ENCODE peak calls at places on chromosomes 12 and 14, in six cellular contexts. One of them, this sample, is unnamed.
A peak's percentile ranks its signal among the peaks of the same experiment; 100 is the strongest.

GRCh38 chr12:62021808-62022207 is 238.4 kb upstream of the USP15 start:
- DNase-seq in stimulated activated CD4-positive, alpha-beta T cell treated with anti-CD3 and anti-CD28 coated beads, Interleukin-1b, Interleukin-23, amount 100 ng/mL, for 24 hours: no peak
- DNase-seq in LoVo: no peak
- DNase-seq in NCI-H774: no peak
- DNase-seq in iris pigment epithelial cell: no peak
- DNase-seq in occipital lobe: no peak
- DNase-seq in this sample: no peak

GRCh38 chr14:103770902-103771301 is 55.3 kb downstream of the ZFYVE21 start:
- DNase-seq in occipital lobe: no peak
- DNase-seq in stimulated activated CD4-positive, alpha-beta T cell treated with anti-CD3 and anti-CD28 coated beads, Interleukin-1b, Interleukin-23, amount 100 ng/mL, for 24 hours: no peak
- DNase-seq in NCI-H774: no peak
- DNase-seq in LoVo: no peak
- DNase-seq in iris pigment epithelial cell: no peak
- DNase-seq in this sample: no peak

GRCh38 chr12:29782285-29782820 is 1.4 kb downstream of the TMTC1 start:
- DNase-seq in LoVo: no peak
- DNase-seq in occipital lobe: no peak
- DNase-seq in NCI-H774: peak; percentile 4
- DNase-seq in iris pigment epithelial cell: peak; percentile 93
- DNase-seq in stimulated activated CD4-positive, alpha-beta T cell treated with anti-CD3 and anti-CD28 coated beads, Interleukin-1b, Interleukin-23, amount 100 ng/mL, for 24 hours: no peak
- DNase-seq in this sample: peak; percentile 58

GRCh38 chr12:31323466-31324115 is 2.4 kb downstream of the SINHCAF start:
- DNase-seq in stimulated activated CD4-positive, alpha-beta T cell treated with anti-CD3 and anti-CD28 coated beads, Interleukin-1b, Interleukin-23, amount 100 ng/mL, for 24 hours: peak; percentile 33
- DNase-seq in NCI-H774: peak; percentile 41
- DNase-seq in iris pigment epithelial cell: no peak
- DNase-seq in occipital lobe: no peak
- DNase-seq in LoVo: no peak
- DNase-seq in this sample: peak; percentile 62

GRCh38 chr12:67630373-67631088 is 18.0 kb upstream of the DYRK2 start:
- DNase-seq in iris pigment epithelial cell: peak; percentile 23
- DNase-seq in stimulated activated CD4-positive, alpha-beta T cell treated with anti-CD3 and anti-CD28 coated beads, Interleukin-1b, Interleukin-23, amount 100 ng/mL, for 24 hours: peak; percentile 50
- DNase-seq in occipital lobe: no peak
- DNase-seq in NCI-H774: no peak
- DNase-seq in LoVo: no peak
- DNase-seq in this sample: no peak

GRCh38 chr12:95815635-95816212 is 25.2 kb upstream of the NTN4 start:
- DNase-seq in NCI-H774: peak; percentile 22
- DNase-seq in occipital lobe: no peak
- DNase-seq in LoVo: peak; percentile 68
- DNase-seq in iris pigment epithelial cell: peak; percentile 35
- DNase-seq in stimulated activated CD4-positive, alpha-beta T cell treated with anti-CD3 and anti-CD28 coated beads, Interleukin-1b, Interleukin-23, amount 100 ng/mL, for 24 hours: no peak
- DNase-seq in this sample: peak; percentile 9

GRCh38 chr14:20626274-20626673 is 15.2 kb downstream of the OR6S1 start:
- DNase-seq in iris pigment epithelial cell: no peak
- DNase-seq in LoVo: no peak
- DNase-seq in NCI-H774: no peak
- DNase-seq in stimulated activated CD4-positive, alpha-beta T cell treated with anti-CD3 and anti-CD28 coated beads, Interleukin-1b, Interleukin-23, amount 100 ng/mL, for 24 hours: no peak
- DNase-seq in occipital lobe: no peak
- DNase-seq in this sample: no peak

GRCh38 chr14:75318353-75318752 is 39.7 kb downstream of the FOS start:
- DNase-seq in iris pigment epithelial cell: no peak
- DNase-seq in LoVo: no peak
- DNase-seq in NCI-H774: no peak
- DNase-seq in stimulated activated CD4-positive, alpha-beta T cell treated with anti-CD3 and anti-CD28 coated beads, Interleukin-1b, Interleukin-23, amount 100 ng/mL, for 24 hours: no peak
- DNase-seq in occipital lobe: no peak
- DNase-seq in this sample: no peak

GRCh38 chr12:65685514-65685913 is 138.8 kb upstream of the HMGA2 start:
- DNase-seq in occipital lobe: no peak
- DNase-seq in iris pigment epithelial cell: peak; percentile 71
- DNase-seq in stimulated activated CD4-positive, alpha-beta T cell treated with anti-CD3 and anti-CD28 coated beads, Interleukin-1b, Interleukin-23, amount 100 ng/mL, for 24 hours: no peak
- DNase-seq in NCI-H774: no peak
- DNase-seq in LoVo: peak; percentile 49
- DNase-seq in this sample: no peak

GRCh38 chr12:22477166-22477893 is 67.0 kb downstream of the C2CD5 start:
- DNase-seq in stimulated activated CD4-positive, alpha-beta T cell treated with anti-CD3 and anti-CD28 coated beads, Interleukin-1b, Interleukin-23, amount 100 ng/mL, for 24 hours: no peak
- DNase-seq in occipital lobe: no peak
- DNase-seq in NCI-H774: no peak
- DNase-seq in iris pigment epithelial cell: peak; percentile 94
- DNase-seq in LoVo: no peak
- DNase-seq in this sample: no peak

GRCh38 chr12:30599631-30600030 is 96.0 kb downstream of the IPO8 start:
- DNase-seq in NCI-H774: peak; percentile 53
- DNase-seq in occipital lobe: no peak
- DNase-seq in stimulated activated CD4-positive, alpha-beta T cell treated with anti-CD3 and anti-CD28 coated beads, Interleukin-1b, Interleukin-23, amount 100 ng/mL, for 24 hours: no peak
- DNase-seq in LoVo: no peak
- DNase-seq in iris pigment epithelial cell: peak; percentile 88
- DNase-seq in this sample: peak; percentile 26

GRCh38 chr12:96255077-96255476 is 60.9 kb downstream of the ELK3 start:
- DNase-seq in NCI-H774: no peak
- DNase-seq in stimulated activated CD4-positive, alpha-beta T cell treated with anti-CD3 and anti-CD28 coated beads, Interleukin-1b, Interleukin-23, amount 100 ng/mL, for 24 hours: no peak
- DNase-seq in LoVo: no peak
- DNase-seq in iris pigment epithelial cell: peak; percentile 55
- DNase-seq in occipital lobe: no peak
- DNase-seq in this sample: no peak

GRCh38 chr12:115010324-115010995 is 326.5 kb upstream of the TBX3 start:
- DNase-seq in LoVo: no peak
- DNase-seq in iris pigment epithelial cell: peak; percentile 31
- DNase-seq in stimulated activated CD4-positive, alpha-beta T cell treated with anti-CD3 and anti-CD28 coated beads, Interleukin-1b, Interleukin-23, amount 100 ng/mL, for 24 hours: no peak
- DNase-seq in occipital lobe: no peak
- DNase-seq in NCI-H774: no peak
- DNase-seq in this sample: no peak

GRCh38 chr14:100893228-100893601 is 10.3 kb downstream of the RTL1 start:
- DNase-seq in occipital lobe: no peak
- DNase-seq in stimulated activated CD4-positive, alpha-beta T cell treated with anti-CD3 and anti-CD28 coated beads, Interleukin-1b, Interleukin-23, amount 100 ng/mL, for 24 hours: no peak
- DNase-seq in LoVo: no peak
- DNase-seq in iris pigment epithelial cell: no peak
- DNase-seq in NCI-H774: no peak
- DNase-seq in this sample: no peak

GRCh38 chr12:52590021-52590420 is 11.2 kb downstream of the KRT72 start:
- DNase-seq in occipital lobe: no peak
- DNase-seq in LoVo: no peak
- DNase-seq in iris pigment epithelial cell: no peak
- DNase-seq in NCI-H774: no peak
- DNase-seq in stimulated activated CD4-positive, alpha-beta T cell treated with anti-CD3 and anti-CD28 coated beads, Interleukin-1b, Interleukin-23, amount 100 ng/mL, for 24 hours: no peak
- DNase-seq in this sample: no peak

GRCh38 chr14:80536456-80536855 is 325.2 kb upstream of the DIO2 start:
- DNase-seq in stimulated activated CD4-positive, alpha-beta T cell treated with anti-CD3 and anti-CD28 coated beads, Interleukin-1b, Interleukin-23, amount 100 ng/mL, for 24 hours: no peak
- DNase-seq in occipital lobe: no peak
- DNase-seq in NCI-H774: no peak
- DNase-seq in LoVo: no peak
- DNase-seq in iris pigment epithelial cell: peak; percentile 35
- DNase-seq in this sample: peak; percentile 10

GRCh38 chr12:92973614-92974013 is 44.5 kb upstream of the EEA1 start:
- DNase-seq in NCI-H774: no peak
- DNase-seq in LoVo: peak; percentile 64
- DNase-seq in stimulated activated CD4-positive, alpha-beta T cell treated with anti-CD3 and anti-CD28 coated beads, Interleukin-1b, Interleukin-23, amount 100 ng/mL, for 24 hours: no peak
- DNase-seq in iris pigment epithelial cell: peak; percentile 98
- DNase-seq in occipital lobe: no peak
- DNase-seq in this sample: no peak

GRCh38 chr14:101060171-101060601 is 156.7 kb upstream of the RTL1 start:
- DNase-seq in LoVo: no peak
- DNase-seq in stimulated activated CD4-positive, alpha-beta T cell treated with anti-CD3 and anti-CD28 coated beads, Interleukin-1b, Interleukin-23, amount 100 ng/mL, for 24 hours: no peak
- DNase-seq in iris pigment epithelial cell: no peak
- DNase-seq in NCI-H774: no peak
- DNase-seq in occipital lobe: no peak
- DNase-seq in this sample: no peak

GRCh38 chr12:125081427-125081826 is 16.2 kb downstream of the AACS start:
- DNase-seq in LoVo: no peak
- DNase-seq in occipital lobe: no peak
- DNase-seq in NCI-H774: peak; percentile 95
- DNase-seq in iris pigment epithelial cell: no peak
- DNase-seq in stimulated activated CD4-positive, alpha-beta T cell treated with anti-CD3 and anti-CD28 coated beads, Interleukin-1b, Interleukin-23, amount 100 ng/mL, for 24 hours: no peak
- DNase-seq in this sample: peak; percentile 93